ENCODE peak calls at places on chromosomes 6 and 20, in seven cellular contexts. D is kidney, J is mesothelial cell of epicardium, K is AG09309, H is posterior vena cava, R is neural crest cell, I is GM19239. W is an unnamed sample.
A peak's percentile ranks its signal among the peaks of the same experiment; 100 is the strongest.

GRCh38 chr6:10720229-10720959 is 2.5 kb upstream of the TMEM14C start:
- DNase-seq in R (no peak), D (peak; percentile 89), H (peak; percentile 87), J (no peak), I (no peak), K (no peak), W (peak; percentile 9)

GRCh38 chr6:29678114-29678513 is 2.8 kb downstream of the ZFP57 start:
- DNase-seq in H (no peak), J (no peak), R (no peak), D (no peak), I (no peak), K (no peak), W (no peak)

GRCh38 chr6:101931766-101932165 is 538.3 kb downstream of the GRIK2 start:
- DNase-seq in K (no peak), J (no peak), R (no peak), H (no peak), I (no peak), D (no peak), W (no peak)

GRCh38 chr20:49386848-49387605 is 95.4 kb downstream of the KCNB1 start:
- DNase-seq in H (peak; percentile 25), D (peak; percentile 36), J (no peak), K (no peak), R (no peak), I (no peak), W (no peak)

GRCh38 chr20:57609086-57609841 is 11.0 kb downstream of the ZBP1 start:
- DNase-seq in H (peak; percentile 62), K (no peak), R (no peak), D (peak; percentile 66), J (no peak), I (no peak), W (no peak)

GRCh38 chr20:56778765-56779195 is 149.7 kb downstream of the TFAP2C start:
- DNase-seq in R (peak; percentile 22), H (no peak), J (no peak), D (no peak), K (no peak), I (no peak), W (no peak)

GRCh38 chr6:100657678-100658330 is 193.1 kb upstream of the SIM1 start:
- DNase-seq in K (no peak), J (no peak), R (no peak), H (no peak), I (no peak), D (no peak), W (no peak)

GRCh38 chr6:112357801-112358200 is 10.7 kb downstream of the RFPL4B start:
- DNase-seq in I (no peak), K (peak; percentile 73), H (no peak), R (no peak), D (no peak), J (no peak), W (no peak)

GRCh38 chr20:14374191-14374590 is 36.8 kb upstream of the FLRT3 start:
- DNase-seq in D (no peak), J (no peak), H (no peak), R (no peak), I (no peak), K (no peak), W (no peak)

GRCh38 chr20:39050555-39050902 is 88.4 kb downstream of the DHX35 start:
- DNase-seq in R (no peak), D (no peak), J (no peak), H (no peak), K (no peak), I (no peak), W (no peak)

GRCh38 chr6:158514176-158514575 is 45.7 kb upstream of the TMEM181 start:
- DNase-seq in D (no peak), I (no peak), K (no peak), J (no peak), H (peak; percentile 31), R (no peak), W (no peak)

GRCh38 chr6:4489538-4489937 is 286.7 kb upstream of the CDYL start:
- DNase-seq in I (no peak), H (no peak), J (no peak), D (no peak), K (no peak), R (no peak), W (no peak)

GRCh38 chr20:343107-343506 is 3.8 kb upstream of the NRSN2 start:
- DNase-seq in K (no peak), J (no peak), I (no peak), H (no peak), D (no peak), R (no peak), W (no peak)

GRCh38 chr20:2889209-2889608 is 15.9 kb downstream of the PTPRA start:
- DNase-seq in I (no peak), D (no peak), K (no peak), R (no peak), J (no peak), H (no peak), W (no peak)

GRCh38 chr20:46229478-46229877 is 78.8 kb downstream of the CDH22 start:
- DNase-seq in D (no peak), R (no peak), J (no peak), H (no peak), K (no peak), I (no peak), W (no peak)

GRCh38 chr6:13445744-13446115 is 41.7 kb downstream of the GFOD1 start:
- DNase-seq in K (no peak), H (no peak), R (no peak), D (no peak), J (no peak), I (no peak), W (no peak)

GRCh38 chr20:35144694-35145093 is 2.4 kb downstream of the EDEM2 start:
- DNase-seq in D (no peak), H (no peak), J (no peak), I (no peak), R (no peak), K (no peak), W (no peak)

GRCh38 chr6:38493929-38494547 is 145.7 kb downstream of the BTBD9 start:
- DNase-seq in H (peak; percentile 83), D (no peak), I (peak; percentile 7), K (peak; percentile 47), R (peak; percentile 88), J (peak; percentile 88), W (no peak)

GRCh38 chr20:51536116-51537069 is 6.1 kb downstream of the NFATC2 start:
- DNase-seq in D (no peak), J (no peak), R (no peak), I (no peak), H (no peak), K (no peak), W (no peak)

GRCh38 chr6:56863366-56863765 is 91.5 kb upstream of the BEND6 start:
- DNase-seq in I (no peak), H (no peak), D (no peak), K (no peak), R (no peak), J (no peak), W (no peak)

GRCh38 chr20:49811825-49812462 is 684 bp upstream of the SLC9A8 start:
- DNase-seq in H (no peak), I (no peak), K (no peak), J (no peak), D (no peak), R (no peak), W (no peak)

GRCh38 chr6:101806241-101806640 is 412.7 kb downstream of the GRIK2 start:
- DNase-seq in R (no peak), K (peak; percentile 27), J (no peak), I (no peak), D (no peak), H (no peak), W (no peak)

GRCh38 chr6:43040542-43041257 is 13.0 kb downstream of the CUL7 start:
- DNase-seq in R (no peak), H (no peak), D (no peak), J (no peak), K (no peak), I (no peak), W (no peak)

GRCh38 chr6:110979565-110980096 is 2.2 kb upstream of the RPF2 start:
- DNase-seq in D (no peak), I (no peak), H (no peak), K (no peak), R (no peak), J (no peak), W (no peak)

GRCh38 chr20:19098806-19099578 is 113.5 kb upstream of the SLC24A3 start:
- DNase-seq in D (no peak), H (no peak), K (no peak), I (no peak), J (no peak), R (no peak), W (no peak)

GRCh38 chr20:32539817-32540675 is 45.1 kb downstream of the NOL4L start:
- DNase-seq in R (no peak), K (no peak), H (no peak), D (no peak), I (no peak), J (no peak), W (no peak)

GRCh38 chr6:149500085-149500484 is 15.3 kb upstream of the ZC3H12D start:
- DNase-seq in R (no peak), K (no peak), D (no peak), I (no peak), J (no peak), H (no peak), W (no peak)

GRCh38 chr6:31750411-31751022 is 10.7 kb downstream of the MSH5 start:
- DNase-seq in R (no peak), I (no peak), D (peak; percentile 2), H (no peak), J (no peak), K (no peak), W (no peak)

GRCh38 chr6:157374889-157375443 is 6.0 kb upstream of the ZDHHC14 start:
- DNase-seq in R (no peak), K (no peak), D (no peak), I (no peak), J (no peak), H (no peak), W (no peak)

GRCh38 chr6:51495016-51495805 is 592.2 kb downstream of the PKHD1 start:
- DNase-seq in H (no peak), D (no peak), I (no peak), R (no peak), K (no peak), J (peak; percentile 43), W (peak; percentile 62)

GRCh38 chr6:129485746-129486145 is 224.2 kb downstream of the ARHGAP18 start:
- DNase-seq in H (no peak), J (no peak), K (no peak), R (no peak), D (no peak), I (no peak), W (no peak)

GRCh38 chr20:20070871-20071726 is 18.8 kb downstream of the CFAP61 start:
- DNase-seq in R (no peak), J (no peak), D (no peak), K (no peak), I (no peak), H (no peak), W (no peak)

GRCh38 chr20:58322083-58322482 is 12.6 kb downstream of the RAB22A start:
- DNase-seq in K (no peak), H (no peak), D (no peak), I (no peak), R (no peak), J (no peak), W (no peak)

GRCh38 chr6:90015883-90016282 is 121.6 kb downstream of the GJA10 start:
- DNase-seq in K (no peak), D (no peak), R (no peak), H (no peak), J (no peak), I (no peak), W (no peak)

GRCh38 chr6:159252955-159253508 is 83.8 kb downstream of the FNDC1 start:
- DNase-seq in J (no peak), D (no peak), I (peak; percentile 44), K (no peak), H (no peak), R (peak; percentile 12), W (peak; percentile 7)

GRCh38 chr20:59403261-59403961 is 103.0 kb downstream of the EDN3 start:
- DNase-seq in J (peak; percentile 96), K (no peak), D (no peak), I (peak; percentile 62), H (peak; percentile 83), R (peak; percentile 86), W (peak; percentile 24)

GRCh38 chr20:59696476-59696875 is 92.1 kb downstream of the PHACTR3 start:
- DNase-seq in I (no peak), D (no peak), J (no peak), H (no peak), R (no peak), K (no peak), W (peak; percentile 35)

GRCh38 chr6:168102093-168102985 is 23.3 kb upstream of the FRMD1 start:
- DNase-seq in I (no peak), D (peak; percentile 80), K (no peak), J (no peak), R (no peak), H (peak; percentile 37), W (no peak)

W was measured in C1 segment of cervical spinal cord.